ENCODE peak calls at places on chromosomes 13 and 19, in four cellular contexts. D is HepG2, G is H1, S is neural progenitor cell. Q is an unnamed sample.

GRCh38 chr13:94599877-94600276 is 1.8 kb upstream of the GPR180 start:
- DNase-seq in D (peak), G (no peak), S (no peak), Q (no peak)

GRCh38 chr13:44876782-44877324 is 112.4 kb downstream of the NUFIP1 start:
- DNase-seq in D (no peak), G (peak), S (peak), Q (no peak)

GRCh38 chr13:98280176-98280510 is 103.1 kb upstream of the RNF113B start:
- DNase-seq in D (no peak), G (no peak), S (no peak), Q (no peak)

GRCh38 chr13:110497003-110497402 is 64.5 kb downstream of the RAB20 start:
- DNase-seq in D (no peak), G (no peak), S (no peak), Q (no peak)

GRCh38 chr13:97043302-97043701 is 49.0 kb upstream of the OXGR1 start:
- DNase-seq in D (no peak), G (no peak), S (no peak), Q (no peak)

GRCh38 chr19:39236527-39236926 is 8.3 kb downstream of the IFNL3 start:
- DNase-seq in D (no peak), G (no peak), S (no peak), Q (no peak)

GRCh38 chr13:74205313-74205690 is 71.1 kb upstream of the KLF12 start:
- DNase-seq in D (no peak), G (no peak), S (no peak), Q (no peak)

GRCh38 chr13:23560571-23561089 is 9.6 kb upstream of the TNFRSF19 start:
- DNase-seq in D (no peak), G (no peak), S (no peak), Q (no peak)

GRCh38 chr19:58328999-58329398 is 2.2 kb downstream of the ZSCAN22 start:
- DNase-seq in D (no peak), G (peak), S (peak), Q (peak)

GRCh38 chr13:105428816-105429215 is 1106.6 kb downstream of the EFNB2 start:
- DNase-seq in D (no peak), G (no peak), S (no peak), Q (no peak)

GRCh38 chr13:113969973-113970611 is 3.8 kb downstream of the C13orf46 start:
- DNase-seq in D (no peak), G (no peak), S (no peak), Q (no peak)

GRCh38 chr13:23655321-23655720 is 85.1 kb downstream of the TNFRSF19 start:
- DNase-seq in D (no peak), G (no peak), S (peak), Q (no peak)

GRCh38 chr19:3065675-3066357 is 3.5 kb upstream of the TLE5 start:
- DNase-seq in D (peak), G (no peak), S (no peak), Q (no peak)

GRCh38 chr19:38263696-38264485 is 482 bp upstream of the SPINT2 start:
- DNase-seq in D (peak), G (no peak), S (no peak), Q (no peak)

GRCh38 chr19:37082307-37082706 is 4.1 kb downstream of the ZNF420 start:
- DNase-seq in D (no peak), G (no peak), S (no peak), Q (no peak)

DNA sequence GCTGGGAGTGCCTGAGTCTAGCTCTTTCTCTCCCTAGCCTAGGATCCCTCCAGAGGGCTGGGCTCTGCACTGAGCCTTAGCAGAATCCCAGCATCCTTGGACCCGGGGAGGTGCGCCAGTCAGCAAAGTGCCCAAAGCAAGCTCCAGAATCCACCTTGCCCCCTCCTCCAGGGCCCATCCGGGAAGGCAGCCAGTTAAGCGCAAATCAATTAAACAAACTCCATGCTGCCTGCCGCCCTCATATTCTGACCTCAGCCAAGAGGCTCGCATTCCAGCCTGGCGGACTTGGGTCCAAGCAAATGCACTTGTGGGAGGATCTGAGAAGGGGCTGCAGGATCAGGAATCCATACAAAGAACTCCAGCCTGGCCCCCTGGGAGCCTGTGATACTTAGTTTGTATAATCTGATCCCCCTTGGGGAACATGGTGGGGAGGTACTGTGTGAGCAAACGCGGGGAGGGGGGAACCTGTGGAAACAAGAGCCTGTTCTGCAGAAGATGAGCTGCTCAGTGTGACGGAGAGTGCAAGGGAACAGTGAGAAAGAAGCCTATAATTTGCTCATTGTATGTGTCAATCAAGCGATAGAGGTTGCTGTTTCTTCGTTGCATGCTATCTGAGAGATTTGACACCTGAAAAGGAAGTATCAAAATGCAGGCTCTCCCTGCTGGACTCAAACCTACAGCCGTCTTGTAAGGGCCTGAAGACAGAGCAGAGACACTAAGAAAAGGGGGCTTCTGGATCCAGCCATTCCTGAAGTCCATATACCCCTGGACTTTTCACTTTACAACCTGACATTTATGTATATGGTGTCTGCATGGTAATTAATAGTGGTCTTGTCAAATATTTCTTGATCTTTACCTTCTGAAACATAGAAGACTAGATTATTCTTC is 29.4 kb downstream of the ZNRF4 start:
- DNase-seq in D (peak), G (no peak), S (peak), Q (no peak)
- TF ChIP-seq EZH2 in D (no peak), G (no peak), S (no peak), Q (no peak)

GRCh38 chr19:1756705-1757445 is 3.6 kb downstream of the ONECUT3 start:
- DNase-seq in D (no peak), G (no peak), S (no peak), Q (no peak)

GRCh38 chr19:1760020-1760419 is 6.7 kb downstream of the ONECUT3 start:
- DNase-seq in D (no peak), G (peak), S (peak), Q (no peak)

GRCh38 chr19:1757468-1758230 is 4.3 kb downstream of the ONECUT3 start:
- DNase-seq in D (no peak), G (no peak), S (peak), Q (no peak)

GRCh38 chr19:1758959-1759903 is 5.9 kb downstream of the ONECUT3 start:
- DNase-seq in D (no peak), G (peak), S (no peak), Q (no peak)

GRCh38 chr19:1758231-1758577 is 4.9 kb downstream of the ONECUT3 start:
- DNase-seq in D (no peak), G (no peak), S (no peak), Q (no peak)
- TF ChIP-seq EZH2 in D (peak), G (no peak), S (no peak), Q (no peak)

GRCh38 chr13:25170554-25171107 is 1.5 kb downstream of the AMER2 start:
- DNase-seq in D (no peak), G (peak), S (peak), Q (no peak)
- TF ChIP-seq EZH2 in D (no peak), G (peak), S (peak), Q (no peak)

GRCh38 chr19:35299523-35300339 is 7.8 kb downstream of the MAG start:
- DNase-seq in D (no peak), G (peak), S (no peak), Q (no peak)
- TF ChIP-seq EZH2 in D (no peak), G (no peak), S (no peak), Q (no peak)

DNA sequence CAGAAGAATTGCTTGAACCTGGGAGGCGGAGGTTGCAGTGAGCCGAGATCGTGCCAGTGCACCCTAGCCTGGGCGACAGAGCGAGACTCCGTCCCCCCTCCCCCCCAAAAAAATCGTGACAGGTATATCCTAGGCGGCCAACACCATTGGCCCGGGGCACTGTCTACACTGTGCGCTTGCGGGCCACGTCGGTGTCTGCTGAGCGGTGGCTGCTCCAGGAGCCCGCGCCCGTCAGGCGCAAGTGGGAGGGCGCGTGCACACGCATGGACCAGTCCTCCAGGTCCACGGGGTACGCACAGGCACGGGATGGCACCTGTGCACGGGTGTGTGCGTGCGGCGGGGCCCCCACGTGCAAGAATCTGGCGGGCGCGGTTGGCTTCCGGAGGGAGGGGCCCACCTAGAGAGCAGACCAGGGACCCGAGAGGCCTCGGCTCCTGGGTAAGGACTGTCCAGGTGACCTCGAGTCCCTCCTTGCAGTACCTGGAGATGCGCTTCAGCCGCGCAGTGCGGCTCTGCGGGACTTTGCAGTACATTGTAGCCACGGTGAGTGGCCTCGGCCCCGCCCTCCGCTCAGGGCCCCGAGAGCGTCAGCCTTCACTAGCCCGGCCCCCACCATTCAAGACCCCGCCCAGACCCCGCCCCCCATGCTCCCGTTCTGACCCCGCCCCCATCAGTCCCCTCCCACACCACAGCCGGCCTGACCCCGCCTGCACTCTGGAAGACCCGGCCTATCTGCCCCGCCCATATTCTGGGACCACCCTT is 2.1 kb downstream of the SLC5A5 start:
- DNase-seq in D (no peak), G (peak), S (peak), Q (no peak)
- TF ChIP-seq EZH2 in D (no peak), G (no peak), S (no peak), Q (no peak)

Q was measured in DND-41.